ENCODE peak calls at places on chromosomes 11 and 22, in nine cellular contexts. One of them, this sample, is unnamed.

GRCh38 chr11:67663515-67664212 is 10.8 kb downstream of the ALDH3B2 start:
- DNase-seq in foreskin keratinocyte: no peak
- DNase-seq in AG09319: no peak
- DNase-seq in epithelial cell of esophagus: no peak
- DNase-seq in left lung: no peak
- DNase-seq in astrocyte of the cerebellum: no peak
- DNase-seq in cardiac muscle cell: no peak
- DNase-seq in AG04450: no peak
- DNase-seq in fibroblast of lung: no peak
- DNase-seq in this sample: no peak

GRCh38 chr11:69443968-69444364 is 37.5 kb upstream of the LINC01488 start:
- DNase-seq in foreskin keratinocyte: no peak
- DNase-seq in AG09319: no peak
- DNase-seq in epithelial cell of esophagus: peak; percentile 10
- DNase-seq in left lung: no peak
- DNase-seq in astrocyte of the cerebellum: no peak
- DNase-seq in cardiac muscle cell: no peak
- DNase-seq in AG04450: no peak
- DNase-seq in fibroblast of lung: no peak
- DNase-seq in this sample: no peak

GRCh38 chr11:82927264-82927880 is 25.8 kb downstream of the DDIAS start:
- DNase-seq in foreskin keratinocyte: peak; percentile 48
- DNase-seq in AG09319: peak; percentile 14
- DNase-seq in epithelial cell of esophagus: peak; percentile 69
- DNase-seq in left lung: no peak
- DNase-seq in astrocyte of the cerebellum: peak; percentile 39
- DNase-seq in cardiac muscle cell: peak; percentile 65
- DNase-seq in AG04450: peak; percentile 24
- DNase-seq in fibroblast of lung: peak; percentile 69
- DNase-seq in this sample: no peak

GRCh38 chr11:19892387-19892786 is 179.8 kb downstream of the NAV2 start:
- DNase-seq in foreskin keratinocyte: peak; percentile 53
- DNase-seq in AG09319: no peak
- DNase-seq in epithelial cell of esophagus: peak; percentile 62
- DNase-seq in left lung: peak; percentile 73
- DNase-seq in astrocyte of the cerebellum: no peak
- DNase-seq in cardiac muscle cell: no peak
- DNase-seq in AG04450: no peak
- DNase-seq in fibroblast of lung: no peak
- DNase-seq in this sample: no peak

GRCh38 chr11:93248602-93249001 is 50.8 kb upstream of the SLC36A4 start:
- DNase-seq in foreskin keratinocyte: peak; percentile 10
- DNase-seq in AG09319: no peak
- DNase-seq in epithelial cell of esophagus: peak; percentile 10
- DNase-seq in left lung: no peak
- DNase-seq in astrocyte of the cerebellum: no peak
- DNase-seq in cardiac muscle cell: no peak
- DNase-seq in AG04450: no peak
- DNase-seq in fibroblast of lung: peak; percentile 26
- DNase-seq in this sample: no peak

GRCh38 chr22:23085785-23086184 is 15.5 kb downstream of the GNAZ start:
- DNase-seq in foreskin keratinocyte: no peak
- DNase-seq in AG09319: no peak
- DNase-seq in epithelial cell of esophagus: no peak
- DNase-seq in left lung: no peak
- DNase-seq in astrocyte of the cerebellum: no peak
- DNase-seq in cardiac muscle cell: no peak
- DNase-seq in AG04450: no peak
- DNase-seq in fibroblast of lung: no peak
- DNase-seq in this sample: no peak

GRCh38 chr11:103546236-103546635 is 437.0 kb downstream of the DYNC2H1 start:
- DNase-seq in foreskin keratinocyte: peak; percentile 61
- DNase-seq in AG09319: no peak
- DNase-seq in epithelial cell of esophagus: peak; percentile 57
- DNase-seq in left lung: no peak
- DNase-seq in astrocyte of the cerebellum: no peak
- DNase-seq in cardiac muscle cell: no peak
- DNase-seq in AG04450: no peak
- DNase-seq in fibroblast of lung: peak; percentile 9
- DNase-seq in this sample: no peak

GRCh38 chr11:11011617-11012016 is 153.8 kb upstream of the ZBED5 start:
- DNase-seq in foreskin keratinocyte: no peak
- DNase-seq in AG09319: no peak
- DNase-seq in epithelial cell of esophagus: no peak
- DNase-seq in left lung: no peak
- DNase-seq in astrocyte of the cerebellum: no peak
- DNase-seq in cardiac muscle cell: no peak
- DNase-seq in AG04450: no peak
- DNase-seq in fibroblast of lung: no peak
- DNase-seq in this sample: no peak

GRCh38 chr22:24233235-24233634 is 11.6 kb downstream of the GGT5 start:
- DNase-seq in foreskin keratinocyte: no peak
- DNase-seq in AG09319: no peak
- DNase-seq in epithelial cell of esophagus: no peak
- DNase-seq in left lung: peak; percentile 59
- DNase-seq in astrocyte of the cerebellum: no peak
- DNase-seq in cardiac muscle cell: no peak
- DNase-seq in AG04450: no peak
- DNase-seq in fibroblast of lung: no peak
- DNase-seq in this sample: no peak

GRCh38 chr11:112318193-112318592 is 57.5 kb upstream of the PLET1 start:
- DNase-seq in foreskin keratinocyte: peak; percentile 97
- DNase-seq in AG09319: peak; percentile 70
- DNase-seq in epithelial cell of esophagus: peak; percentile 93
- DNase-seq in left lung: no peak
- DNase-seq in astrocyte of the cerebellum: peak; percentile 60
- DNase-seq in cardiac muscle cell: no peak
- DNase-seq in AG04450: peak; percentile 78
- DNase-seq in fibroblast of lung: peak; percentile 92
- DNase-seq in this sample: no peak

GRCh38 chr22:46967445-46968358 is 205.3 kb downstream of the TBC1D22A start:
- DNase-seq in foreskin keratinocyte: no peak
- DNase-seq in AG09319: no peak
- DNase-seq in epithelial cell of esophagus: no peak
- DNase-seq in left lung: no peak
- DNase-seq in astrocyte of the cerebellum: peak; percentile 19
- DNase-seq in cardiac muscle cell: no peak
- DNase-seq in AG04450: no peak
- DNase-seq in fibroblast of lung: no peak
- DNase-seq in this sample: no peak

GRCh38 chr11:31926816-31927528 is 115.8 kb upstream of the PAX6 start:
- DNase-seq in foreskin keratinocyte: no peak
- DNase-seq in AG09319: no peak
- DNase-seq in epithelial cell of esophagus: no peak
- DNase-seq in left lung: no peak
- DNase-seq in astrocyte of the cerebellum: no peak
- DNase-seq in cardiac muscle cell: no peak
- DNase-seq in AG04450: no peak
- DNase-seq in fibroblast of lung: no peak
- DNase-seq in this sample: no peak

GRCh38 chr22:46520880-46521279 is 16.5 kb downstream of the CELSR1 start:
- DNase-seq in foreskin keratinocyte: no peak
- DNase-seq in AG09319: no peak
- DNase-seq in epithelial cell of esophagus: no peak
- DNase-seq in left lung: no peak
- DNase-seq in astrocyte of the cerebellum: no peak
- DNase-seq in cardiac muscle cell: no peak
- DNase-seq in AG04450: no peak
- DNase-seq in fibroblast of lung: no peak
- DNase-seq in this sample: no peak

GRCh38 chr11:100687032-100687629 is at the start of gene ARHGAP42:
- DNase-seq in foreskin keratinocyte: peak; percentile 50
- DNase-seq in AG09319: peak; percentile 19
- DNase-seq in epithelial cell of esophagus: peak; percentile 63
- DNase-seq in left lung: peak; percentile 86
- DNase-seq in astrocyte of the cerebellum: no peak
- DNase-seq in cardiac muscle cell: peak; percentile 89
- DNase-seq in AG04450: no peak
- DNase-seq in fibroblast of lung: peak; percentile 62
- DNase-seq in this sample: no peak

GRCh38 chr11:100686476-100686875 is 612 bp upstream of the ARHGAP42 start:
- DNase-seq in foreskin keratinocyte: no peak
- DNase-seq in AG09319: no peak
- DNase-seq in epithelial cell of esophagus: no peak
- DNase-seq in left lung: no peak
- DNase-seq in astrocyte of the cerebellum: no peak
- DNase-seq in cardiac muscle cell: no peak
- DNase-seq in AG04450: no peak
- DNase-seq in fibroblast of lung: no peak
- DNase-seq in this sample: no peak

GRCh38 chr11:100689141-100689540 is 2.1 kb downstream of the ARHGAP42 start:
- DNase-seq in foreskin keratinocyte: no peak
- DNase-seq in AG09319: no peak
- DNase-seq in epithelial cell of esophagus: no peak
- DNase-seq in left lung: no peak
- DNase-seq in astrocyte of the cerebellum: no peak
- DNase-seq in cardiac muscle cell: peak; percentile 52
- DNase-seq in AG04450: no peak
- DNase-seq in fibroblast of lung: no peak
- DNase-seq in this sample: no peak

GRCh38 chr11:100684101-100685065 is 2.7 kb upstream of the ARHGAP42 start:
- DNase-seq in foreskin keratinocyte: peak; percentile 77
- DNase-seq in AG09319: no peak
- DNase-seq in epithelial cell of esophagus: peak; percentile 75
- DNase-seq in left lung: no peak
- DNase-seq in astrocyte of the cerebellum: no peak
- DNase-seq in cardiac muscle cell: no peak
- DNase-seq in AG04450: no peak
- DNase-seq in fibroblast of lung: no peak
- DNase-seq in this sample: no peak

DNA sequence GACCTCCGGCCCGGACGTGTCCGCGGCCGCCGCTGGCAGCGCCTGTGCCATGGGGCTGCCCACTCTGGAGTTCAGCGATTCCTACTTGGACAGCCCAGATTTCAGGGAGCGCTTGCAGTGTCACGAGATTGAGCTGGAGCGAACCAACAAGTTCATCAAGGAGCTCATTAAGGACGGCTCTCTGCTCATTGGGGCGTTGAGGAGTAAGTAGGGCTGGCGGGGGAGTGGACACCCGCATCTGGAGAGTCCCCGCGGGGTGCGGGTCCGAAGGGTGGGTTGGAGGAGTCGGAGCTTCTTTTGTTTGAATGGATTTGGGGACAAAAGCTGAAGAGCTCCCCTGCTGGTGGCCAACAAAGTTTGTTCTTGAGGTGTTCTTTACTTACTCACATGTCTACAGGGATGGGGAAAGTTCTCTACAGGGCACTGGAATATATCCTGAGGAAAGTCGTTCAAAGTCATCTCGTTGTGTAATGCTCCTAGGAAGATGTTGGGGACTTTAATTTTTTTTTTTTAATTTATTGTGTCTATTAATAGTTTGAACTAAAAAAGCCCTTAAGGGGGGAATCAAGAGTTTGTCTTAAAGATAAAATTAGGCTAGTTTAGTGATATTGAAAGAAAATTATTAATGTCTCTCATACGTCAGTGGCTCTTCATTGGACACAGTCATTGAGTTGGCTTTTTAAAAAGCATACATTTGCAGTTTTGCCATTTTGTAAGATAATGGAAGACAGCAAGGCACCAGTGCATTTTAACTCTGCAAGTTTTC is 725 bp downstream of the ARHGAP42 start:
- DNase-seq in foreskin keratinocyte: peak; percentile 77
- DNase-seq in AG09319: peak; percentile 66
- DNase-seq in epithelial cell of esophagus: peak; percentile 81
- DNase-seq in left lung: no peak
- DNase-seq in astrocyte of the cerebellum: peak; percentile 76
- DNase-seq in cardiac muscle cell: peak; percentile 81
- DNase-seq in AG04450: peak; percentile 45
- DNase-seq in fibroblast of lung: peak; percentile 87
- DNase-seq in this sample: no peak
- TF ChIP-seq CTCF in foreskin keratinocyte: peak; percentile 68
- TF ChIP-seq CTCF in AG09319: peak; percentile 76
- TF ChIP-seq CTCF in epithelial cell of esophagus: peak; percentile 77
- TF ChIP-seq CTCF in left lung: peak; percentile 28
- TF ChIP-seq CTCF in astrocyte of the cerebellum: peak; percentile 78
- TF ChIP-seq CTCF in cardiac muscle cell: peak; percentile 71
- TF ChIP-seq CTCF in AG04450: peak; percentile 81
- TF ChIP-seq CTCF in fibroblast of lung: peak; percentile 75
- TF ChIP-seq CTCF in this sample: peak; percentile 29

DNA sequence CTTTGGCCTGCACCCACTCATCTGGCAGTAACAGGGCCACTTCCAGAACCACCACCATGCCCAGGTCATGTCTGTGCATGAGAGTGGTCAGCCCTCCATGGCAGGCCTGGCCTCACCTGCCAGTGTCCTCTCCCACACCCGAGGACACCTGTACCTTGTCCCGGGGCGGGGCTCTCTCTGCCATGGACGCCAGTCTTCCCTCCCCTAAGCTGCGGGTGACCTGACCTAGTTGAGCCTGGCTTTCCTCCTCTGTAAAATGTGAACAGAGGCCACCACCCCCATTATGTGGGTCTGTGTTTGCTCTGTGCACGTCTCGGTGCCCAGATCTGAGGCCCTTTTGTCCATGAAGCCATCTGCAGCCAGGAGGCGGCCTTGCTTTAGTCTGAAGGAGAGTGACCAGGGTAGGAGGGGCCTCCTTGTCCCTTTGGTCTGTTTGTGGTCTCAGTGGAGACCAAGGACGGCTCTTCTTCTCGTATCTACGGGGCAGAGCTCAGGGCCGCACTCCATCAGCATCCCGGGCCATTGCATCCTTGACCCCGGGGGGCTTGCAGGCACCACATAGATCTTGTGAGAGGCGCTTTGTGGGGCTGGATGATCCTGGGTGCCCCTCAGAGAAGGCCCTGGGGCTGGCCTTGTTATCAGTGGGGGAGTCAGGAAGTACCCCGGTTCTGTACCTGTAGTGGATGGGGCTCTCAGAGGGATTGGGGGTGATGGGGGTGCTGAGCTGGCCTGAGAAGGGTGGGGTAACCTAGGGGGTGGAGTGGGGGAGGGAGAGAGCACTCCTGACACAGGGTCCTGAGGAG is 121.6 kb downstream of the KCNQ1 start:
- DNase-seq in foreskin keratinocyte: no peak
- DNase-seq in AG09319: no peak
- DNase-seq in epithelial cell of esophagus: no peak
- DNase-seq in left lung: peak; percentile 37
- DNase-seq in astrocyte of the cerebellum: no peak
- DNase-seq in cardiac muscle cell: peak; percentile 22
- DNase-seq in AG04450: no peak
- DNase-seq in fibroblast of lung: peak; percentile 4
- DNase-seq in this sample: peak; percentile 41
- TF ChIP-seq CTCF in foreskin keratinocyte: no peak
- TF ChIP-seq CTCF in AG09319: no peak
- TF ChIP-seq CTCF in epithelial cell of esophagus: no peak
- TF ChIP-seq CTCF in left lung: no peak
- TF ChIP-seq CTCF in astrocyte of the cerebellum: no peak
- TF ChIP-seq CTCF in cardiac muscle cell: no peak
- TF ChIP-seq CTCF in AG04450: no peak
- TF ChIP-seq CTCF in fibroblast of lung: no peak
- TF ChIP-seq CTCF in this sample: no peak

GRCh38 chr11:70567680-70568503 is 169.6 kb downstream of the CTTN start:
- DNase-seq in foreskin keratinocyte: peak; percentile 17
- DNase-seq in AG09319: no peak
- DNase-seq in epithelial cell of esophagus: peak; percentile 32
- DNase-seq in left lung: peak; percentile 61
- DNase-seq in astrocyte of the cerebellum: no peak
- DNase-seq in cardiac muscle cell: no peak
- DNase-seq in AG04450: no peak
- DNase-seq in fibroblast of lung: peak; percentile 21
- DNase-seq in this sample: peak; percentile 46
- TF ChIP-seq CTCF in foreskin keratinocyte: no peak
- TF ChIP-seq CTCF in AG09319: no peak
- TF ChIP-seq CTCF in epithelial cell of esophagus: no peak
- TF ChIP-seq CTCF in left lung: no peak
- TF ChIP-seq CTCF in astrocyte of the cerebellum: no peak
- TF ChIP-seq CTCF in cardiac muscle cell: no peak
- TF ChIP-seq CTCF in AG04450: no peak
- TF ChIP-seq CTCF in fibroblast of lung: no peak
- TF ChIP-seq CTCF in this sample: no peak

GRCh38 chr11:17635551-17635938 is 83.8 kb upstream of the MYOD1 start:
- DNase-seq in foreskin keratinocyte: no peak
- DNase-seq in AG09319: no peak
- DNase-seq in epithelial cell of esophagus: no peak
- DNase-seq in left lung: peak; percentile 47
- DNase-seq in astrocyte of the cerebellum: no peak
- DNase-seq in cardiac muscle cell: no peak
- DNase-seq in AG04450: no peak
- DNase-seq in fibroblast of lung: no peak
- DNase-seq in this sample: no peak
- TF ChIP-seq CTCF in foreskin keratinocyte: no peak
- TF ChIP-seq CTCF in AG09319: no peak
- TF ChIP-seq CTCF in epithelial cell of esophagus: no peak
- TF ChIP-seq CTCF in left lung: no peak
- TF ChIP-seq CTCF in astrocyte of the cerebellum: no peak
- TF ChIP-seq CTCF in cardiac muscle cell: no peak
- TF ChIP-seq CTCF in AG04450: no peak
- TF ChIP-seq CTCF in fibroblast of lung: no peak
- TF ChIP-seq CTCF in this sample: no peak